ENCODE peak calls at places on chromosome 1, in ten cellular contexts. A is transverse colon, B is pancreas, C is mucosa of descending colon, H is esophagus squamous epithelium, Q is heart left ventricle, S is IMR-90, G is ovary, K is adipocyte, V is heart right ventricle. M is an unnamed sample. For H3K4me1 and H3K9me3, the result is how much of the 10 kb centered on the place peaks cover.

GRCh38 chr1:186511761-186512637 is 51.1 kb upstream of the PDC start:
- DNase-seq in A (peak), B (peak), C (no peak), H (no peak), Q (no peak), S (peak), G (no peak), K (no peak), V (no peak), M (no peak)

GRCh38 chr1:213986020-213986924 is 1.5 kb upstream of the PROX1 start:
- DNase-seq in A (no peak), B (no peak), C (no peak), H (no peak), Q (no peak), S (no peak), G (no peak), K (peak), V (no peak), M (no peak)

GRCh38 chr1:18849252-18849651 is 10.2 kb downstream of the TAS1R2 start:
- DNase-seq in A (no peak), B (no peak), C (no peak), H (no peak), Q (no peak), S (no peak), G (peak), K (no peak), V (no peak), M (peak)

GRCh38 chr1:168438626-168439025 is 105.2 kb downstream of the XCL2 start:
- DNase-seq in A (no peak), B (no peak), C (no peak), H (no peak), Q (no peak), S (no peak), G (no peak), K (no peak), V (no peak), M (no peak)

GRCh38 chr1:244862354-244862698 is 2.0 kb downstream of the HNRNPU start:
- DNase-seq in A (no peak), B (no peak), C (no peak), H (no peak), Q (no peak), S (no peak), G (no peak), K (peak), V (no peak), M (no peak)

GRCh38 chr1:228285661-228286504 is 78.0 kb downstream of the OBSCN start:
- DNase-seq in A (peak), B (no peak), C (peak), H (no peak), Q (peak), S (no peak), G (peak), K (no peak), V (no peak), M (peak)

GRCh38 chr1:117312453-117313138 is 54.7 kb upstream of the MAN1A2 start:
- DNase-seq in A (no peak), B (no peak), C (no peak), H (no peak), Q (no peak), S (peak), G (no peak), K (peak), V (no peak), M (no peak)

GRCh38 chr1:63274979-63275378 is 47.4 kb upstream of the FOXD3 start:
- DNase-seq in A (no peak), B (no peak), C (no peak), H (no peak), Q (no peak), S (no peak), G (no peak), K (no peak), V (no peak), M (no peak)

GRCh38 chr1:85607126-85607912 is 26.8 kb downstream of the CCN1 start:
- DNase-seq in A (no peak), B (no peak), C (no peak), H (no peak), Q (no peak), S (peak), G (no peak), K (peak), V (no peak), M (no peak)

GRCh38 chr1:53091841-53092645 is 30.0 kb downstream of the PODN start:
- DNase-seq in A (no peak), B (peak), C (no peak), H (no peak), Q (peak), S (no peak), G (no peak), K (no peak), V (peak), M (no peak)

GRCh38 chr1:226076378-226076777 is 13.9 kb downstream of the H3-3A start:
- DNase-seq in A (no peak), B (no peak), C (no peak), H (no peak), Q (no peak), S (no peak), G (no peak), K (no peak), V (no peak), M (no peak)

GRCh38 chr1:155871390-155871789 is 12.0 kb downstream of the SYT11 start:
- DNase-seq in A (no peak), B (peak), C (no peak), H (no peak), Q (peak), S (peak), G (peak), K (no peak), V (peak), M (peak)

GRCh38 chr1:240888039-240888786 is 276.3 kb upstream of the GREM2 start:
- DNase-seq in A (peak), B (peak), C (peak), H (no peak), Q (no peak), S (no peak), G (no peak), K (peak), V (no peak), M (peak)

GRCh38 chr1:79705218-79705617 is 698.7 kb upstream of the ADGRL4 start:
- DNase-seq in A (no peak), B (no peak), C (no peak), H (no peak), Q (no peak), S (no peak), G (no peak), K (no peak), V (no peak), M (no peak)

GRCh38 chr1:88327391-88328267 is 356.4 kb upstream of the PKN2 start:
- DNase-seq in A (no peak), B (no peak), C (no peak), H (no peak), Q (no peak), S (peak), G (no peak), K (peak), V (no peak), M (peak)
- H3K4me1 ChIP-seq in A (under half), B (under half), C (under half), H (under half), Q (under half), S (under half), G (under half), K (under half), V (under half), M (under half)

DNA sequence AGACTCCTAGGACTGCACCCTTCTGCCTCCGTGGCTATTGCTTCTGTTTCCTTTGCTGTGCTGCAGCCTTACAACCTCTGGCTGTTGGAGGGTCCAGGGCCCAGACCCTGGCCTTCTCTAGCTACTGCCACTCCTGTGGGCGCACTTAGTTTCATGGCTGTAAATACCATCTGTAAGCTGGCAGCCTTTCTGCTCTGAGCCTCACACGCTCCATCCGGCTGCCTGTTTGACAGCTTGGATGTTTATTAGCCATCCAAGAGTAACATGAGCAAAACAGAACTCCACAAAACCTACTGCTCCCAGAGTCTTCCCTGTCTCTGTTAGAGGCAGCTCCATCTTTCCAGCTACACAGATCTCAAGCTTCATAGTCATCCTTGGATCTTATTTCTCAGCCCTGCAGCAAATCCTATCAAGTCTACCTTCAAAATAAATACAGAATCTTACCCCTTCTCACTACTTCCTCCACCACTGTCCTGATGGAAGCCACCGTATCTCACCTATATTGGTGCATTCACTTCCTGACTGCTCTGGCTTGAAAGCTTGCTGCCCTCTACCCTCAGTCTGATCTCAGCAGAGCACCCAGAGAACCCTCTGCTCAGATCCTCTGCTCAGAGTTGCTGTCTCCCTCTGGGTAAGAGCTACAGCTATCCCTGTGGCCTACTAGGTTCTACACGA is 19.1 kb downstream of the SLC25A33 start:
- DNase-seq in A (no peak), B (no peak), C (no peak), H (no peak), Q (no peak), S (no peak), G (no peak), K (no peak), V (no peak), M (no peak)
- H3K4me3 ChIP-seq in A (no peak), B (no peak), C (no peak), H (no peak), Q (no peak), S (no peak), G (no peak), K (no peak), V (no peak), M (no peak)

GRCh38 chr1:2868571-2868970 is 67.1 kb upstream of the TTC34 start:
- DNase-seq in A (no peak), B (no peak), C (no peak), H (no peak), Q (no peak), S (no peak), G (no peak), K (no peak), V (no peak), M (no peak)
- H3K9me3 ChIP-seq in A (under half), B (under half), C (under half), H (under half), Q (under half), S (half or more), G (under half), K (under half), V (under half), M (under half)

GRCh38 chr1:109777980-109778625 is 14.4 kb upstream of the EPS8L3 start:
- DNase-seq in A (peak), B (no peak), C (no peak), H (no peak), Q (peak), S (no peak), G (peak), K (no peak), V (no peak), M (no peak)
- H3K4me1 ChIP-seq in A (under half), B (under half), C (under half), H (under half), Q (under half), S (under half), G (under half), K (under half), V (under half), M (under half)

GRCh38 chr1:30125024-30125423 is 598.4 kb downstream of the MATN1 start:
- DNase-seq in A (no peak), B (no peak), C (no peak), H (no peak), Q (no peak), S (no peak), G (no peak), K (no peak), V (no peak), M (no peak)
- H3K4me3 ChIP-seq in A (no peak), B (no peak), C (no peak), H (no peak), Q (no peak), S (no peak), G (no peak), K (no peak), V (no peak), M (no peak)

GRCh38 chr1:49465486-49466185 is 558.1 kb downstream of the AGBL4 start:
- DNase-seq in A (no peak), B (no peak), C (no peak), H (no peak), Q (no peak), S (no peak), G (no peak), K (no peak), V (no peak), M (no peak)
- H3K9me3 ChIP-seq in A (under half), B (under half), C (under half), H (under half), Q (under half), S (under half), G (under half), K (under half), V (under half), M (under half)